ENCODE peak calls at places on chromosome 15, in seven cellular contexts. J, Z, T, Q, M, F and E are unnamed samples.

GRCh38 chr15:82810863-82811421 is 1.5 kb downstream of the WHAMM start:
- DNase-seq in J (no peak), Z (no peak), T (no peak), Q (no peak), M (peak), F (no peak), E (no peak)

GRCh38 chr15:43441316-43441715 is 51.6 kb downstream of the TP53BP1 start:
- DNase-seq in J (peak), Z (no peak), T (no peak), Q (no peak), M (no peak), F (no peak), E (no peak)

GRCh38 chr15:29322407-29322806 is 52.8 kb upstream of the NSMCE3 start:
- DNase-seq in J (peak), Z (no peak), T (peak), Q (no peak), M (no peak), F (no peak), E (no peak)

GRCh38 chr15:53588773-53589172 is 170.7 kb downstream of the WDR72 start:
- DNase-seq in J (peak), Z (no peak), T (no peak), Q (no peak), M (no peak), F (no peak), E (no peak)

GRCh38 chr15:87762110-87762509 is 494.4 kb downstream of the NTRK3 start:
- DNase-seq in J (no peak), Z (no peak), T (no peak), Q (no peak), M (no peak), F (no peak), E (no peak)

GRCh38 chr15:49847436-49847835 is 226.6 kb downstream of the DTWD1 start:
- DNase-seq in J (no peak), Z (no peak), T (no peak), Q (no peak), M (no peak), F (no peak), E (no peak)

GRCh38 chr15:67130673-67131601 is 65.5 kb downstream of the SMAD3 start:
- DNase-seq in J (no peak), Z (no peak), T (no peak), Q (no peak), M (no peak), F (no peak), E (no peak)

GRCh38 chr15:26443321-26443720 is 329.5 kb downstream of the GABRB3 start:
- DNase-seq in J (no peak), Z (peak), T (no peak), Q (no peak), M (no peak), F (no peak), E (no peak)

GRCh38 chr15:77974098-77974414 is 103.5 kb downstream of the TBC1D2B start:
- DNase-seq in J (peak), Z (peak), T (no peak), Q (no peak), M (no peak), F (no peak), E (no peak)